ENCODE peak calls at places on chromosome 12, in nine cellular contexts. One of them, this sample, is unnamed.

GRCh38 chr12:65825573-65826512 is 1.6 kb downstream of the HMGA2 start:
- DNase-seq in neural crest cell: peak; percentile 44
- DNase-seq in omental fat pad: no peak
- DNase-seq in astrocyte of the spinal cord: no peak
- DNase-seq in psoas muscle: no peak
- DNase-seq in stimulated activated CD8-positive, alpha-beta memory T cell treated with anti-CD3 and anti-CD28 coated beads, Interleukin-7, amount 100 ng/mL, for 24 hours: no peak
- DNase-seq in stimulated activated CD4-positive, alpha-beta T cell treated with anti-CD3 and anti-CD28 coated beads, Interleukin-1b, Interleukin-23, amount 100 ng/mL, for 48 hours: no peak
- DNase-seq in sigmoid colon: peak; percentile 63
- DNase-seq in H9: peak; percentile 58
- DNase-seq in this sample: peak; percentile 10

GRCh38 chr12:1635656-1636055 is 6.6 kb downstream of the WNT5B start:
- DNase-seq in neural crest cell: no peak
- DNase-seq in omental fat pad: no peak
- DNase-seq in astrocyte of the spinal cord: no peak
- DNase-seq in psoas muscle: no peak
- DNase-seq in stimulated activated CD8-positive, alpha-beta memory T cell treated with anti-CD3 and anti-CD28 coated beads, Interleukin-7, amount 100 ng/mL, for 24 hours: no peak
- DNase-seq in stimulated activated CD4-positive, alpha-beta T cell treated with anti-CD3 and anti-CD28 coated beads, Interleukin-1b, Interleukin-23, amount 100 ng/mL, for 48 hours: no peak
- DNase-seq in sigmoid colon: no peak
- DNase-seq in H9: no peak
- DNase-seq in this sample: no peak

GRCh38 chr12:119415714-119416113 is 81.2 kb downstream of the CCDC60 start:
- DNase-seq in neural crest cell: no peak
- DNase-seq in omental fat pad: no peak
- DNase-seq in astrocyte of the spinal cord: no peak
- DNase-seq in psoas muscle: no peak
- DNase-seq in stimulated activated CD8-positive, alpha-beta memory T cell treated with anti-CD3 and anti-CD28 coated beads, Interleukin-7, amount 100 ng/mL, for 24 hours: no peak
- DNase-seq in stimulated activated CD4-positive, alpha-beta T cell treated with anti-CD3 and anti-CD28 coated beads, Interleukin-1b, Interleukin-23, amount 100 ng/mL, for 48 hours: no peak
- DNase-seq in sigmoid colon: no peak
- DNase-seq in H9: no peak
- DNase-seq in this sample: no peak

GRCh38 chr12:15770021-15770420 is 19.2 kb downstream of the EPS8 start:
- DNase-seq in neural crest cell: no peak
- DNase-seq in omental fat pad: no peak
- DNase-seq in astrocyte of the spinal cord: no peak
- DNase-seq in psoas muscle: no peak
- DNase-seq in stimulated activated CD8-positive, alpha-beta memory T cell treated with anti-CD3 and anti-CD28 coated beads, Interleukin-7, amount 100 ng/mL, for 24 hours: no peak
- DNase-seq in stimulated activated CD4-positive, alpha-beta T cell treated with anti-CD3 and anti-CD28 coated beads, Interleukin-1b, Interleukin-23, amount 100 ng/mL, for 48 hours: no peak
- DNase-seq in sigmoid colon: no peak
- DNase-seq in H9: no peak
- DNase-seq in this sample: no peak

GRCh38 chr12:10341892-10342509 is 34.3 kb downstream of the KLRD1 start:
- DNase-seq in neural crest cell: no peak
- DNase-seq in omental fat pad: no peak
- DNase-seq in astrocyte of the spinal cord: no peak
- DNase-seq in psoas muscle: no peak
- DNase-seq in stimulated activated CD8-positive, alpha-beta memory T cell treated with anti-CD3 and anti-CD28 coated beads, Interleukin-7, amount 100 ng/mL, for 24 hours: no peak
- DNase-seq in stimulated activated CD4-positive, alpha-beta T cell treated with anti-CD3 and anti-CD28 coated beads, Interleukin-1b, Interleukin-23, amount 100 ng/mL, for 48 hours: no peak
- DNase-seq in sigmoid colon: no peak
- DNase-seq in H9: no peak
- DNase-seq in this sample: no peak

GRCh38 chr12:87290505-87290904 is 738.7 kb downstream of the C12orf50 start:
- DNase-seq in neural crest cell: no peak
- DNase-seq in omental fat pad: no peak
- DNase-seq in astrocyte of the spinal cord: no peak
- DNase-seq in psoas muscle: no peak
- DNase-seq in stimulated activated CD8-positive, alpha-beta memory T cell treated with anti-CD3 and anti-CD28 coated beads, Interleukin-7, amount 100 ng/mL, for 24 hours: no peak
- DNase-seq in stimulated activated CD4-positive, alpha-beta T cell treated with anti-CD3 and anti-CD28 coated beads, Interleukin-1b, Interleukin-23, amount 100 ng/mL, for 48 hours: no peak
- DNase-seq in sigmoid colon: no peak
- DNase-seq in H9: no peak
- DNase-seq in this sample: no peak

GRCh38 chr12:122944588-122944987 is 21.7 kb downstream of the ABCB9 start:
- DNase-seq in neural crest cell: peak; percentile 28
- DNase-seq in omental fat pad: no peak
- DNase-seq in astrocyte of the spinal cord: peak; percentile 58
- DNase-seq in psoas muscle: no peak
- DNase-seq in stimulated activated CD8-positive, alpha-beta memory T cell treated with anti-CD3 and anti-CD28 coated beads, Interleukin-7, amount 100 ng/mL, for 24 hours: no peak
- DNase-seq in stimulated activated CD4-positive, alpha-beta T cell treated with anti-CD3 and anti-CD28 coated beads, Interleukin-1b, Interleukin-23, amount 100 ng/mL, for 48 hours: no peak
- DNase-seq in sigmoid colon: no peak
- DNase-seq in H9: no peak
- DNase-seq in this sample: no peak

GRCh38 chr12:25977047-25977446 is 18.6 kb downstream of the RASSF8 start:
- DNase-seq in neural crest cell: no peak
- DNase-seq in omental fat pad: no peak
- DNase-seq in astrocyte of the spinal cord: peak; percentile 92
- DNase-seq in psoas muscle: peak; percentile 64
- DNase-seq in stimulated activated CD8-positive, alpha-beta memory T cell treated with anti-CD3 and anti-CD28 coated beads, Interleukin-7, amount 100 ng/mL, for 24 hours: no peak
- DNase-seq in stimulated activated CD4-positive, alpha-beta T cell treated with anti-CD3 and anti-CD28 coated beads, Interleukin-1b, Interleukin-23, amount 100 ng/mL, for 48 hours: no peak
- DNase-seq in sigmoid colon: peak; percentile 81
- DNase-seq in H9: no peak
- DNase-seq in this sample: no peak

GRCh38 chr12:48973992-48974673 is 2.6 kb upstream of the WNT10B start:
- DNase-seq in neural crest cell: peak; percentile 71
- DNase-seq in omental fat pad: no peak
- DNase-seq in astrocyte of the spinal cord: peak; percentile 42
- DNase-seq in psoas muscle: peak; percentile 85
- DNase-seq in stimulated activated CD8-positive, alpha-beta memory T cell treated with anti-CD3 and anti-CD28 coated beads, Interleukin-7, amount 100 ng/mL, for 24 hours: no peak
- DNase-seq in stimulated activated CD4-positive, alpha-beta T cell treated with anti-CD3 and anti-CD28 coated beads, Interleukin-1b, Interleukin-23, amount 100 ng/mL, for 48 hours: peak; percentile 37
- DNase-seq in sigmoid colon: peak; percentile 72
- DNase-seq in H9: peak; percentile 83
- DNase-seq in this sample: peak; percentile 57

GRCh38 chr12:42962384-42962783 is 372.8 kb upstream of the PRICKLE1 start:
- DNase-seq in neural crest cell: no peak
- DNase-seq in omental fat pad: no peak
- DNase-seq in astrocyte of the spinal cord: no peak
- DNase-seq in psoas muscle: no peak
- DNase-seq in stimulated activated CD8-positive, alpha-beta memory T cell treated with anti-CD3 and anti-CD28 coated beads, Interleukin-7, amount 100 ng/mL, for 24 hours: no peak
- DNase-seq in stimulated activated CD4-positive, alpha-beta T cell treated with anti-CD3 and anti-CD28 coated beads, Interleukin-1b, Interleukin-23, amount 100 ng/mL, for 48 hours: no peak
- DNase-seq in sigmoid colon: no peak
- DNase-seq in H9: no peak
- DNase-seq in this sample: no peak

GRCh38 chr12:124655317-124656213 is 88.2 kb upstream of the NCOR2 start:
- DNase-seq in neural crest cell: peak; percentile 63
- DNase-seq in omental fat pad: peak; percentile 41
- DNase-seq in astrocyte of the spinal cord: peak; percentile 100
- DNase-seq in psoas muscle: peak; percentile 87
- DNase-seq in stimulated activated CD8-positive, alpha-beta memory T cell treated with anti-CD3 and anti-CD28 coated beads, Interleukin-7, amount 100 ng/mL, for 24 hours: no peak
- DNase-seq in stimulated activated CD4-positive, alpha-beta T cell treated with anti-CD3 and anti-CD28 coated beads, Interleukin-1b, Interleukin-23, amount 100 ng/mL, for 48 hours: no peak
- DNase-seq in sigmoid colon: peak; percentile 91
- DNase-seq in H9: peak; percentile 89
- DNase-seq in this sample: no peak

GRCh38 chr12:127287256-127287655 is 979.7 kb upstream of the TMEM132C start:
- DNase-seq in neural crest cell: no peak
- DNase-seq in omental fat pad: no peak
- DNase-seq in astrocyte of the spinal cord: no peak
- DNase-seq in psoas muscle: no peak
- DNase-seq in stimulated activated CD8-positive, alpha-beta memory T cell treated with anti-CD3 and anti-CD28 coated beads, Interleukin-7, amount 100 ng/mL, for 24 hours: no peak
- DNase-seq in stimulated activated CD4-positive, alpha-beta T cell treated with anti-CD3 and anti-CD28 coated beads, Interleukin-1b, Interleukin-23, amount 100 ng/mL, for 48 hours: no peak
- DNase-seq in sigmoid colon: no peak
- DNase-seq in H9: peak; percentile 9
- DNase-seq in this sample: no peak

GRCh38 chr12:128940090-128940888 is 87.0 kb downstream of the GLT1D1 start:
- DNase-seq in neural crest cell: no peak
- DNase-seq in omental fat pad: no peak
- DNase-seq in astrocyte of the spinal cord: no peak
- DNase-seq in psoas muscle: no peak
- DNase-seq in stimulated activated CD8-positive, alpha-beta memory T cell treated with anti-CD3 and anti-CD28 coated beads, Interleukin-7, amount 100 ng/mL, for 24 hours: no peak
- DNase-seq in stimulated activated CD4-positive, alpha-beta T cell treated with anti-CD3 and anti-CD28 coated beads, Interleukin-1b, Interleukin-23, amount 100 ng/mL, for 48 hours: no peak
- DNase-seq in sigmoid colon: no peak
- DNase-seq in H9: no peak
- DNase-seq in this sample: no peak

GRCh38 chr12:126069549-126070165 is 1004.4 kb downstream of the AACS start:
- DNase-seq in neural crest cell: peak; percentile 76
- DNase-seq in omental fat pad: peak; percentile 27
- DNase-seq in astrocyte of the spinal cord: peak; percentile 73
- DNase-seq in psoas muscle: no peak
- DNase-seq in stimulated activated CD8-positive, alpha-beta memory T cell treated with anti-CD3 and anti-CD28 coated beads, Interleukin-7, amount 100 ng/mL, for 24 hours: peak; percentile 4
- DNase-seq in stimulated activated CD4-positive, alpha-beta T cell treated with anti-CD3 and anti-CD28 coated beads, Interleukin-1b, Interleukin-23, amount 100 ng/mL, for 48 hours: peak; percentile 47
- DNase-seq in sigmoid colon: no peak
- DNase-seq in H9: peak; percentile 78
- DNase-seq in this sample: peak; percentile 64

GRCh38 chr12:1093166-1093751 is 102.2 kb downstream of the ERC1 start:
- DNase-seq in neural crest cell: peak; percentile 53
- DNase-seq in omental fat pad: no peak
- DNase-seq in astrocyte of the spinal cord: peak; percentile 69
- DNase-seq in psoas muscle: no peak
- DNase-seq in stimulated activated CD8-positive, alpha-beta memory T cell treated with anti-CD3 and anti-CD28 coated beads, Interleukin-7, amount 100 ng/mL, for 24 hours: no peak
- DNase-seq in stimulated activated CD4-positive, alpha-beta T cell treated with anti-CD3 and anti-CD28 coated beads, Interleukin-1b, Interleukin-23, amount 100 ng/mL, for 48 hours: no peak
- DNase-seq in sigmoid colon: no peak
- DNase-seq in H9: no peak
- DNase-seq in this sample: peak; percentile 18

GRCh38 chr12:64293654-64294364 is 71.7 kb upstream of the KICS2 start:
- DNase-seq in neural crest cell: no peak
- DNase-seq in omental fat pad: no peak
- DNase-seq in astrocyte of the spinal cord: no peak
- DNase-seq in psoas muscle: no peak
- DNase-seq in stimulated activated CD8-positive, alpha-beta memory T cell treated with anti-CD3 and anti-CD28 coated beads, Interleukin-7, amount 100 ng/mL, for 24 hours: no peak
- DNase-seq in stimulated activated CD4-positive, alpha-beta T cell treated with anti-CD3 and anti-CD28 coated beads, Interleukin-1b, Interleukin-23, amount 100 ng/mL, for 48 hours: no peak
- DNase-seq in sigmoid colon: no peak
- DNase-seq in H9: no peak
- DNase-seq in this sample: no peak

GRCh38 chr12:78087363-78087675 is 256.6 kb downstream of the NAV3 start:
- DNase-seq in neural crest cell: no peak
- DNase-seq in omental fat pad: no peak
- DNase-seq in astrocyte of the spinal cord: peak; percentile 26
- DNase-seq in psoas muscle: no peak
- DNase-seq in stimulated activated CD8-positive, alpha-beta memory T cell treated with anti-CD3 and anti-CD28 coated beads, Interleukin-7, amount 100 ng/mL, for 24 hours: no peak
- DNase-seq in stimulated activated CD4-positive, alpha-beta T cell treated with anti-CD3 and anti-CD28 coated beads, Interleukin-1b, Interleukin-23, amount 100 ng/mL, for 48 hours: no peak
- DNase-seq in sigmoid colon: no peak
- DNase-seq in H9: no peak
- DNase-seq in this sample: no peak

GRCh38 chr12:119372540-119372939 is 38.0 kb downstream of the CCDC60 start:
- DNase-seq in neural crest cell: no peak
- DNase-seq in omental fat pad: no peak
- DNase-seq in astrocyte of the spinal cord: no peak
- DNase-seq in psoas muscle: no peak
- DNase-seq in stimulated activated CD8-positive, alpha-beta memory T cell treated with anti-CD3 and anti-CD28 coated beads, Interleukin-7, amount 100 ng/mL, for 24 hours: no peak
- DNase-seq in stimulated activated CD4-positive, alpha-beta T cell treated with anti-CD3 and anti-CD28 coated beads, Interleukin-1b, Interleukin-23, amount 100 ng/mL, for 48 hours: no peak
- DNase-seq in sigmoid colon: no peak
- DNase-seq in H9: no peak
- DNase-seq in this sample: no peak

GRCh38 chr12:112979281-112979680 is 962 bp downstream of the OAS2 start:
- DNase-seq in neural crest cell: no peak
- DNase-seq in omental fat pad: no peak
- DNase-seq in astrocyte of the spinal cord: no peak
- DNase-seq in psoas muscle: no peak
- DNase-seq in stimulated activated CD8-positive, alpha-beta memory T cell treated with anti-CD3 and anti-CD28 coated beads, Interleukin-7, amount 100 ng/mL, for 24 hours: no peak
- DNase-seq in stimulated activated CD4-positive, alpha-beta T cell treated with anti-CD3 and anti-CD28 coated beads, Interleukin-1b, Interleukin-23, amount 100 ng/mL, for 48 hours: peak; percentile 56
- DNase-seq in sigmoid colon: no peak
- DNase-seq in H9: no peak
- DNase-seq in this sample: peak; percentile 72

GRCh38 chr12:108582509-108582908 is 15.4 kb downstream of the TMEM119 start:
- DNase-seq in neural crest cell: no peak
- DNase-seq in omental fat pad: no peak
- DNase-seq in astrocyte of the spinal cord: no peak
- DNase-seq in psoas muscle: no peak
- DNase-seq in stimulated activated CD8-positive, alpha-beta memory T cell treated with anti-CD3 and anti-CD28 coated beads, Interleukin-7, amount 100 ng/mL, for 24 hours: no peak
- DNase-seq in stimulated activated CD4-positive, alpha-beta T cell treated with anti-CD3 and anti-CD28 coated beads, Interleukin-1b, Interleukin-23, amount 100 ng/mL, for 48 hours: no peak
- DNase-seq in sigmoid colon: no peak
- DNase-seq in H9: no peak
- DNase-seq in this sample: no peak

GRCh38 chr12:77725611-77726010 is 105.1 kb upstream of the NAV3 start:
- DNase-seq in neural crest cell: no peak
- DNase-seq in omental fat pad: no peak
- DNase-seq in astrocyte of the spinal cord: peak; percentile 77
- DNase-seq in psoas muscle: no peak
- DNase-seq in stimulated activated CD8-positive, alpha-beta memory T cell treated with anti-CD3 and anti-CD28 coated beads, Interleukin-7, amount 100 ng/mL, for 24 hours: no peak
- DNase-seq in stimulated activated CD4-positive, alpha-beta T cell treated with anti-CD3 and anti-CD28 coated beads, Interleukin-1b, Interleukin-23, amount 100 ng/mL, for 48 hours: no peak
- DNase-seq in sigmoid colon: no peak
- DNase-seq in H9: no peak
- DNase-seq in this sample: no peak

GRCh38 chr12:109264095-109264942 is 44.8 kb downstream of the FOXN4 start:
- DNase-seq in neural crest cell: peak; percentile 91
- DNase-seq in omental fat pad: peak; percentile 42
- DNase-seq in astrocyte of the spinal cord: peak; percentile 30
- DNase-seq in psoas muscle: peak; percentile 87
- DNase-seq in stimulated activated CD8-positive, alpha-beta memory T cell treated with anti-CD3 and anti-CD28 coated beads, Interleukin-7, amount 100 ng/mL, for 24 hours: peak; percentile 12
- DNase-seq in stimulated activated CD4-positive, alpha-beta T cell treated with anti-CD3 and anti-CD28 coated beads, Interleukin-1b, Interleukin-23, amount 100 ng/mL, for 48 hours: peak; percentile 56
- DNase-seq in sigmoid colon: peak; percentile 90
- DNase-seq in H9: peak; percentile 96
- DNase-seq in this sample: peak; percentile 73

GRCh38 chr12:98678236-98678945 is 33.3 kb downstream of the APAF1 start:
- DNase-seq in neural crest cell: no peak
- DNase-seq in omental fat pad: no peak
- DNase-seq in astrocyte of the spinal cord: no peak
- DNase-seq in psoas muscle: no peak
- DNase-seq in stimulated activated CD8-positive, alpha-beta memory T cell treated with anti-CD3 and anti-CD28 coated beads, Interleukin-7, amount 100 ng/mL, for 24 hours: no peak
- DNase-seq in stimulated activated CD4-positive, alpha-beta T cell treated with anti-CD3 and anti-CD28 coated beads, Interleukin-1b, Interleukin-23, amount 100 ng/mL, for 48 hours: no peak
- DNase-seq in sigmoid colon: no peak
- DNase-seq in H9: peak; percentile 72
- DNase-seq in this sample: no peak

GRCh38 chr12:90305379-90305778 is 596.7 kb upstream of the ATP2B1 start:
- DNase-seq in neural crest cell: no peak
- DNase-seq in omental fat pad: no peak
- DNase-seq in astrocyte of the spinal cord: no peak
- DNase-seq in psoas muscle: no peak
- DNase-seq in stimulated activated CD8-positive, alpha-beta memory T cell treated with anti-CD3 and anti-CD28 coated beads, Interleukin-7, amount 100 ng/mL, for 24 hours: no peak
- DNase-seq in stimulated activated CD4-positive, alpha-beta T cell treated with anti-CD3 and anti-CD28 coated beads, Interleukin-1b, Interleukin-23, amount 100 ng/mL, for 48 hours: no peak
- DNase-seq in sigmoid colon: no peak
- DNase-seq in H9: peak; percentile 39
- DNase-seq in this sample: no peak

GRCh38 chr12:115140981-115141380 is 457.0 kb upstream of the TBX3 start:
- DNase-seq in neural crest cell: no peak
- DNase-seq in omental fat pad: no peak
- DNase-seq in astrocyte of the spinal cord: no peak
- DNase-seq in psoas muscle: no peak
- DNase-seq in stimulated activated CD8-positive, alpha-beta memory T cell treated with anti-CD3 and anti-CD28 coated beads, Interleukin-7, amount 100 ng/mL, for 24 hours: no peak
- DNase-seq in stimulated activated CD4-positive, alpha-beta T cell treated with anti-CD3 and anti-CD28 coated beads, Interleukin-1b, Interleukin-23, amount 100 ng/mL, for 48 hours: no peak
- DNase-seq in sigmoid colon: no peak
- DNase-seq in H9: peak; percentile 42
- DNase-seq in this sample: no peak

GRCh38 chr12:82870825-82871377 is 184.2 kb downstream of the TMTC2 start:
- DNase-seq in neural crest cell: no peak
- DNase-seq in omental fat pad: no peak
- DNase-seq in astrocyte of the spinal cord: no peak
- DNase-seq in psoas muscle: no peak
- DNase-seq in stimulated activated CD8-positive, alpha-beta memory T cell treated with anti-CD3 and anti-CD28 coated beads, Interleukin-7, amount 100 ng/mL, for 24 hours: no peak
- DNase-seq in stimulated activated CD4-positive, alpha-beta T cell treated with anti-CD3 and anti-CD28 coated beads, Interleukin-1b, Interleukin-23, amount 100 ng/mL, for 48 hours: no peak
- DNase-seq in sigmoid colon: no peak
- DNase-seq in H9: no peak
- DNase-seq in this sample: no peak

GRCh38 chr12:14263742-14264141 is 101.7 kb upstream of the ATF7IP start:
- DNase-seq in neural crest cell: no peak
- DNase-seq in omental fat pad: no peak
- DNase-seq in astrocyte of the spinal cord: no peak
- DNase-seq in psoas muscle: no peak
- DNase-seq in stimulated activated CD8-positive, alpha-beta memory T cell treated with anti-CD3 and anti-CD28 coated beads, Interleukin-7, amount 100 ng/mL, for 24 hours: no peak
- DNase-seq in stimulated activated CD4-positive, alpha-beta T cell treated with anti-CD3 and anti-CD28 coated beads, Interleukin-1b, Interleukin-23, amount 100 ng/mL, for 48 hours: no peak
- DNase-seq in sigmoid colon: no peak
- DNase-seq in H9: no peak
- DNase-seq in this sample: no peak

GRCh38 chr12:47773858-47774580 is 981 bp downstream of the SLC48A1 start:
- DNase-seq in neural crest cell: no peak
- DNase-seq in omental fat pad: no peak
- DNase-seq in astrocyte of the spinal cord: no peak
- DNase-seq in psoas muscle: peak; percentile 38
- DNase-seq in stimulated activated CD8-positive, alpha-beta memory T cell treated with anti-CD3 and anti-CD28 coated beads, Interleukin-7, amount 100 ng/mL, for 24 hours: no peak
- DNase-seq in stimulated activated CD4-positive, alpha-beta T cell treated with anti-CD3 and anti-CD28 coated beads, Interleukin-1b, Interleukin-23, amount 100 ng/mL, for 48 hours: no peak
- DNase-seq in sigmoid colon: no peak
- DNase-seq in H9: no peak
- DNase-seq in this sample: no peak

GRCh38 chr12:21656931-21657335 is 709 bp downstream of the LDHB start:
- DNase-seq in neural crest cell: peak; percentile 16
- DNase-seq in omental fat pad: no peak
- DNase-seq in astrocyte of the spinal cord: peak; percentile 67
- DNase-seq in psoas muscle: no peak
- DNase-seq in stimulated activated CD8-positive, alpha-beta memory T cell treated with anti-CD3 and anti-CD28 coated beads, Interleukin-7, amount 100 ng/mL, for 24 hours: no peak
- DNase-seq in stimulated activated CD4-positive, alpha-beta T cell treated with anti-CD3 and anti-CD28 coated beads, Interleukin-1b, Interleukin-23, amount 100 ng/mL, for 48 hours: peak; percentile 52
- DNase-seq in sigmoid colon: peak; percentile 71
- DNase-seq in H9: peak; percentile 47
- DNase-seq in this sample: peak; percentile 57

GRCh38 chr12:116136340-116136739 is 141.2 kb downstream of the MED13L start:
- DNase-seq in neural crest cell: no peak
- DNase-seq in omental fat pad: no peak
- DNase-seq in astrocyte of the spinal cord: peak; percentile 85
- DNase-seq in psoas muscle: no peak
- DNase-seq in stimulated activated CD8-positive, alpha-beta memory T cell treated with anti-CD3 and anti-CD28 coated beads, Interleukin-7, amount 100 ng/mL, for 24 hours: no peak
- DNase-seq in stimulated activated CD4-positive, alpha-beta T cell treated with anti-CD3 and anti-CD28 coated beads, Interleukin-1b, Interleukin-23, amount 100 ng/mL, for 48 hours: no peak
- DNase-seq in sigmoid colon: no peak
- DNase-seq in H9: no peak
- DNase-seq in this sample: no peak

GRCh38 chr12:71636704-71637115 is 26.9 kb downstream of the ZFC3H1 start:
- DNase-seq in neural crest cell: no peak
- DNase-seq in omental fat pad: no peak
- DNase-seq in astrocyte of the spinal cord: peak; percentile 67
- DNase-seq in psoas muscle: no peak
- DNase-seq in stimulated activated CD8-positive, alpha-beta memory T cell treated with anti-CD3 and anti-CD28 coated beads, Interleukin-7, amount 100 ng/mL, for 24 hours: no peak
- DNase-seq in stimulated activated CD4-positive, alpha-beta T cell treated with anti-CD3 and anti-CD28 coated beads, Interleukin-1b, Interleukin-23, amount 100 ng/mL, for 48 hours: no peak
- DNase-seq in sigmoid colon: no peak
- DNase-seq in H9: no peak
- DNase-seq in this sample: no peak